ENCODE peak calls at places on chromosomes 3 and 15, in six cellular contexts. W, V, U, L, A and K are unnamed samples.

GRCh38 chr3:62024882-62025281 is 348.5 kb downstream of the FEZF2 start:
- DNase-seq in W (no peak), V (no peak), U (no peak), L (no peak), A (no peak), K (no peak)

GRCh38 chr3:161508852-161509477 is 12.4 kb downstream of the OTOL1 start:
- DNase-seq in W (no peak), V (no peak), U (no peak), L (no peak), A (no peak), K (no peak)

GRCh38 chr3:128383316-128384235 is 83.1 kb downstream of the DNAJB8 start:
- DNase-seq in W (peak; percentile 80), V (peak; percentile 71), U (peak; percentile 84), L (no peak), A (peak; percentile 44), K (peak; percentile 64)

GRCh38 chr3:95815828-95816227 is 998.6 kb upstream of the EPHA6 start:
- DNase-seq in W (no peak), V (no peak), U (no peak), L (no peak), A (no peak), K (no peak)

GRCh38 chr3:8619548-8619947 is 25.1 kb downstream of the SSUH2 start:
- DNase-seq in W (no peak), V (no peak), U (no peak), L (no peak), A (peak; percentile 89), K (no peak)

GRCh38 chr3:170599995-170600624 is 14.2 kb upstream of the SLC7A14 start:
- DNase-seq in W (no peak), V (no peak), U (no peak), L (no peak), A (no peak), K (no peak)

GRCh38 chr15:77168211-77168610 is 97.3 kb upstream of the TSPAN3 start:
- DNase-seq in W (no peak), V (no peak), U (no peak), L (no peak), A (no peak), K (no peak)

GRCh38 chr15:86231864-86232801 is 152.5 kb downstream of the AGBL1 start:
- DNase-seq in W (no peak), V (no peak), U (peak; percentile 52), L (no peak), A (no peak), K (no peak)

GRCh38 chr3:31980530-31981205 is 394 bp downstream of the OSBPL10 start:
- DNase-seq in W (peak; percentile 87), V (peak; percentile 79), U (peak; percentile 66), L (peak; percentile 36), A (peak; percentile 54), K (peak; percentile 32)

GRCh38 chr15:89401636-89402252 is 67.1 kb upstream of the POLG start:
- DNase-seq in W (no peak), V (no peak), U (no peak), L (no peak), A (peak; percentile 85), K (no peak)

GRCh38 chr3:149936812-149937230 is 33.9 kb downstream of the PFN2 start:
- DNase-seq in W (no peak), V (peak; percentile 47), U (peak; percentile 57), L (peak; percentile 26), A (peak; percentile 62), K (peak; percentile 33)

GRCh38 chr3:82493858-82494257 is 732.4 kb upstream of the GBE1 start:
- DNase-seq in W (no peak), V (no peak), U (no peak), L (no peak), A (no peak), K (no peak)

DNA sequence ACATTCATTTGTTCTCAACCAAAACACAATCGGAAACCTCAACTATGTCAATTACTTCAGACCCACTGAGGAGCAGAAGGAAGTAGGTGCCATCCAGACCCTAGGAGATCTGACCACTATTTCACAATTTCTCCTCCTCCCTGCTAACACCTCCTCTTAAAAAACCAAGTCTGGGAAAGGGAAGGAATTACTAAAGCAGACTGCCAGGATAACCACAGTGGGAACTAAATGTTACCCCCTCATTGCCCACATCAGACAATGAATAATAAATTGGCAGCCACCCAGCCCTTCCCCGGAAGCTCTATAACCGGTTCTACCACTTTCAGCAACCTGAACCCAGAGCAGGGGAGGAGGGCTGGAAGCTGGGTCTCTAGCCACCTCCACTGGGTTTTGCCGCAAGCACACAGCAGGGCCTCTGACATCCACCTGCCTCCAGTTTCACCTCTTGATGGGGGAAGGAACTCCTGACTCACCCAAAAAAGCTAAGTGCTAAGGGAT is 17.6 kb downstream of the C15orf62 start:
- DNase-seq in W (peak; percentile 63), V (peak; percentile 78), U (no peak), L (peak; percentile 66), A (peak; percentile 62), K (no peak)
- H3K4me3 ChIP-seq in W (no peak overlapping the region), V (no peak overlapping the region), U (no peak overlapping the region), L (no peak overlapping the region), A (no peak overlapping the region), K (no peak overlapping the region)

GRCh38 chr3:169133178-169134161 is 530.0 kb downstream of the MECOM start:
- DNase-seq in W (no peak), V (no peak), U (no peak), L (no peak), A (peak; percentile 31), K (no peak)
- TF ChIP-seq CTCF in W (peak; percentile 41), V (no peak), U (peak; percentile 48), L (no peak), A (peak; percentile 63), K (peak; percentile 41)

GRCh38 chr3:13235079-13235478 is 161.8 kb upstream of the IQSEC1 start:
- DNase-seq in W (no peak), V (no peak), U (no peak), L (peak; percentile 27), A (no peak), K (no peak)
- H3K4me1 ChIP-seq in W (peaks cover 10% of the 10 kb centered on the region), V (peaks cover 6% of the 10 kb centered on the region), U (no peaks in the 10 kb centered on the region), L (peaks cover 28% of the 10 kb centered on the region), A (no peaks in the 10 kb centered on the region), K (peaks cover 14% of the 10 kb centered on the region)

DNA sequence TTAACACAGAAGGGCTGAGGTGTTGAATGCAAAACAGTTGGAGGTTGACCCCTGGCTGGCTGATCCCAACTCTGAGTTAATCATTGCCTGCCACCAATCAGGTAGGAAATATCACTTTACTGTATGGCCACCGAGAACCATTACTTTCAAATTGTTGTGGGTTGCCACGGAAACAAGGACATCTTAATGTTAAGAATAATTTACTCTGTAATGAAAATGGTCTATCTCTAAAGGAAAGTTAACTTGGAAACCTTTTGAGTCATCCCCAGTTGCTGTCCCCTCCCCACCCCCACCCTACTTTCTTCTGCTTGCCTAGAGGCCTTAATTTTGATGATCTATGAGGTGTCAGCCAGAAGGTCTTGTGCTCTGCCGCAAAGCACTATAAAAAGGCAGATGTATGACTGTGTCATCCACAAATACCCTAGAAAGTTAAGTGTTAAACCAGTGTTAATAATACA is 78.7 kb upstream of the SNRK start:
- DNase-seq in W (no peak), V (no peak), U (no peak), L (no peak), A (peak; percentile 23), K (no peak)
- H3K4me3 ChIP-seq in W (no peak overlapping the region), V (no peak overlapping the region), U (no peak overlapping the region), L (no peak overlapping the region), A (no peak overlapping the region), K (no peak overlapping the region)

GRCh38 chr3:59502806-59503205 is 453.0 kb upstream of the CFAP20DC start:
- DNase-seq in W (no peak), V (no peak), U (no peak), L (no peak), A (peak; percentile 95), K (no peak)
- TF ChIP-seq CTCF in W (no peak), V (no peak), U (no peak), L (no peak), A (no peak), K (no peak)

GRCh38 chr3:102454101-102454625 is 19.3 kb downstream of the ZPLD1 start:
- DNase-seq in W (no peak), V (no peak), U (no peak), L (no peak), A (no peak), K (no peak)

GRCh38 chr3:102460579-102460978 is 25.8 kb downstream of the ZPLD1 start:
- DNase-seq in W (no peak), V (no peak), U (no peak), L (no peak), A (peak; percentile 3), K (no peak)

GRCh38 chr3:102457644-102458043 is 22.8 kb downstream of the ZPLD1 start:
- DNase-seq in W (no peak), V (no peak), U (no peak), L (no peak), A (no peak), K (no peak)
- H3K4me1 ChIP-seq in W (no peaks in the 10 kb centered on the region), V (no peaks in the 10 kb centered on the region), U (no peaks in the 10 kb centered on the region), L (no peaks in the 10 kb centered on the region), A (no peaks in the 10 kb centered on the region), K (no peaks in the 10 kb centered on the region)

DNA sequence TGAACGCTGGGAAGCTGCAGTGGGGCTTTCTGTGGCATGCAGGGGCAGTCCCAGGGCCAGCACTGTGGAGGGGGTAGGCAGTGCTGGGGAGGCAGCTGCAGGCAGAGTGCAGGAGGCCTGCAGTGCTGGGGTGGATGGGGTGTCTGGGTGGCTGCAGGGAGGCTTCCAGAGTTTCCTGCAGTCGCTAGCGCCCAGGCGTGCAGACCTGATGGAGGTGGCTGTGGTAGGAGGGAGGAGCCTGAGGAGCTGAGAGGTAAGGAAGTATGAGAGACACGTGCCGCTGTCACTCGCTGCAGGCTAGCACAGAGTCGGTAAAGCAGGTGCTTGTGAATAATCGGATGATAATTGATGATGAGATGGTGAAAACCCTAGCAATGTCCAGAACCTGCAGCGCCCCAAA is 16.3 kb downstream of the SYNM start:
- DNase-seq in W (peak; percentile 22), V (no peak), U (no peak), L (no peak), A (no peak), K (no peak)
- H3K4me3 ChIP-seq in W (no peak overlapping the region), V (no peak overlapping the region), U (no peak overlapping the region), L (no peak overlapping the region), A (no peak overlapping the region), K (no peak overlapping the region)

GRCh38 chr3:38657369-38657768 is 7.9 kb upstream of the SCN5A start:
- DNase-seq in W (no peak), V (no peak), U (no peak), L (no peak), A (no peak), K (no peak)

GRCh38 chr3:38658886-38659285 is 9.4 kb upstream of the SCN5A start:
- DNase-seq in W (no peak), V (no peak), U (no peak), L (no peak), A (no peak), K (no peak)

DNA sequence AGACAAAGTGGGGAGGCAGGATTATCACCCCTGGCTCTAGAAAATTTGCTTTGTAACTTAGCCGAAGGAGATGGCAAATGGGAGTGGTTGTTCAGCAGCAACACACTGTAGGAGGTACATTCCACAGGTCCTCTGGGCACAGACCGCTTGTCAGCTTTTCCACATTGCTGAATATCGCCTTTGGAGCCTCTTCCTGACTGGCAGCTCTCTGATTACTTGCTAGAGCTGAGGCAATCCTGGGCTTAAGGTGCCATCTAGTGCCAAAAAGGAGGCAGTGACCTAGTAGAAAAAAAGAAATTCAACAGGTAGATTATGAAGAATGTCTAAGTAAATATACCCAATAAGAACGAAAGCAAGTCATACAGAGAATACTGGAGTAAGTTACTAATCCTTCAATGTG is 13.1 kb upstream of the SCN5A start:
- DNase-seq in W (no peak), V (no peak), U (no peak), L (no peak), A (peak; percentile 43), K (no peak)
- TF ChIP-seq CTCF in W (no peak), V (no peak), U (no peak), L (no peak), A (peak; percentile 58), K (peak; percentile 20)

GRCh38 chr3:36909181-36909580 is 35.7 kb downstream of the TRANK1 start:
- DNase-seq in W (no peak), V (no peak), U (no peak), L (no peak), A (no peak), K (no peak)
- H3K4me1 ChIP-seq in W (peaks cover 47% of the 10 kb centered on the region), V (peaks cover 14% of the 10 kb centered on the region), U (peaks cover 24% of the 10 kb centered on the region), L (peaks cover 40% of the 10 kb centered on the region), A (peaks cover 16% of the 10 kb centered on the region), K (peaks cover 10% of the 10 kb centered on the region)